ENCODE peak calls at places on chromosome 22, in nine cellular contexts. Z is T follicular helper cell; D is activated gamma-delta T cell treated with Interleukin-2 at 50 U/mL for 16 hours; B is HTR-8/SVneo; A is CD8-positive, alpha-beta memory T cell; U is Kasumi-1; F is foreskin melanocyte; W is GDM1; E is activated CD4-positive, alpha-beta T cell treated with anti-CD3 and anti-CD28 coated beads, Interleukin-2, amount 50 U/mL, for 1 hour. C is an unnamed sample.

GRCh38 chr22:17272511-17272991 is 53.3 kb upstream of the ADA2 start:
- DNase-seq in E (no peak), W (no peak), B (no peak), Z (no peak), F (no peak), D (no peak), U (no peak), A (no peak), C (no peak)

GRCh38 chr22:40511604-40512003 is 124.9 kb downstream of the MRTFA start:
- DNase-seq in F (no peak), D (no peak), W (no peak), U (no peak), Z (no peak), B (no peak), A (no peak), E (no peak), C (no peak)

GRCh38 chr22:39598017-39598965 is 27.7 kb downstream of the CACNA1I start:
- DNase-seq in A (peak), U (no peak), D (peak), B (no peak), W (no peak), Z (peak), E (peak), F (no peak), C (peak)

GRCh38 chr22:39611360-39611759 is 40.8 kb downstream of the CACNA1I start:
- DNase-seq in U (no peak), D (no peak), E (no peak), Z (no peak), B (no peak), W (no peak), A (no peak), F (no peak), C (no peak)

GRCh38 chr22:48536691-48537591 is 1290.7 kb downstream of the BRD1 start:
- DNase-seq in D (no peak), U (no peak), F (peak), B (no peak), E (no peak), Z (no peak), A (no peak), W (no peak), C (no peak)

GRCh38 chr22:31556627-31557203 is 60.4 kb downstream of the SFI1 start:
- DNase-seq in D (no peak), B (peak), W (no peak), Z (no peak), E (no peak), A (peak), U (peak), F (peak), C (no peak)

GRCh38 chr22:42473484-42474193 is 41.4 kb upstream of the NFAM1 start:
- DNase-seq in F (peak), B (peak), A (peak), W (peak), D (no peak), U (peak), E (no peak), Z (no peak), C (no peak)

GRCh38 chr22:43293259-43293658 is 49.9 kb downstream of the SCUBE1 start:
- DNase-seq in A (no peak), W (no peak), D (no peak), Z (no peak), E (no peak), F (peak), U (no peak), B (no peak), C (no peak)

GRCh38 chr22:46376096-46376495 is 40.6 kb downstream of the TRMU start:
- DNase-seq in A (no peak), U (no peak), B (no peak), Z (no peak), E (no peak), W (no peak), D (no peak), F (no peak), C (no peak)

GRCh38 chr22:46079861-46080821 is 70.2 kb upstream of the PPARA start:
- DNase-seq in U (no peak), A (no peak), F (no peak), E (no peak), D (no peak), Z (no peak), W (no peak), B (no peak), C (no peak)

GRCh38 chr22:37775785-37776638 is 31.7 kb upstream of the GCAT start:
- DNase-seq in A (no peak), D (no peak), U (no peak), W (no peak), Z (no peak), F (no peak), B (no peak), E (no peak), C (no peak)

GRCh38 chr22:19859861-19860510 is 5.3 kb upstream of the GNB1L start:
- DNase-seq in E (no peak), D (no peak), F (no peak), U (no peak), A (no peak), Z (no peak), B (no peak), W (no peak), C (no peak)

GRCh38 chr22:37657590-37658132 is 862 bp upstream of the PDXP start:
- DNase-seq in E (no peak), B (no peak), F (no peak), U (peak), Z (no peak), W (no peak), D (no peak), A (no peak), C (no peak)